ENCODE peak calls at places on chromosomes 4 and X, in five cellular contexts. N, Y, M, L and I are unnamed samples.

GRCh38 chrX:54786972-54787371 is 11.1 kb downstream of the ITIH6 start:
- DNase-seq in N (no peak), Y (peak; percentile 46), M (no peak), L (peak; percentile 21), I (peak; percentile 38)

GRCh38 chr4:75659512-75660031 is 13.6 kb downstream of the G3BP2 start:
- DNase-seq in N (no peak), Y (no peak), M (no peak), L (no peak), I (no peak)

GRCh38 chrX:3451566-3451965 is 105.1 kb upstream of the MXRA5 start:
- DNase-seq in N (no peak), Y (no peak), M (no peak), L (no peak), I (no peak)

GRCh38 chrX:72280210-72280882 is 3.3 kb upstream of the RPS4X start:
- DNase-seq in N (no peak), Y (no peak), M (no peak), L (no peak), I (peak; percentile 93)

GRCh38 chr4:76260571-76260970 is 9.1 kb downstream of the FAM47E start:
- DNase-seq in N (no peak), Y (no peak), M (no peak), L (no peak), I (no peak)

GRCh38 chr4:1563241-1563640 is 120.9 kb downstream of the FAM53A start:
- DNase-seq in N (no peak), Y (no peak), M (no peak), L (no peak), I (no peak)

GRCh38 chr4:11073621-11074051 is 355.1 kb downstream of the HS3ST1 start:
- DNase-seq in N (no peak), Y (no peak), M (no peak), L (peak; percentile 7), I (no peak)

GRCh38 chrX:63428348-63428747 is 77.2 kb upstream of the SPIN4 start:
- DNase-seq in N (no peak), Y (no peak), M (no peak), L (no peak), I (no peak)

GRCh38 chrX:13432376-13432775 is 112.5 kb upstream of the ATXN3L start:
- DNase-seq in N (no peak), Y (no peak), M (no peak), L (no peak), I (peak; percentile 30)

GRCh38 chr4:158750379-158750778 is 18.4 kb upstream of the FNIP2 start:
- DNase-seq in N (no peak), Y (no peak), M (no peak), L (no peak), I (no peak)

GRCh38 chrX:9997524-9997923 is 30.4 kb downstream of the CLDN34 start:
- DNase-seq in N (no peak), Y (peak; percentile 79), M (peak; percentile 61), L (no peak), I (no peak)

GRCh38 chr4:4865705-4866123 is 6.2 kb downstream of the MSX1 start:
- DNase-seq in N (no peak), Y (no peak), M (no peak), L (no peak), I (no peak)

GRCh38 chr4:21625447-21625846 is 323.1 kb downstream of the KCNIP4 start:
- DNase-seq in N (no peak), Y (no peak), M (no peak), L (no peak), I (no peak)

GRCh38 chr4:185880571-185880970 is 68.6 kb upstream of the SORBS2 start:
- DNase-seq in N (no peak), Y (no peak), M (no peak), L (no peak), I (peak; percentile 22)

GRCh38 chrX:46912098-46912672 is at the start of gene JADE3:
- DNase-seq in N (peak; percentile 55), Y (peak; percentile 18), M (peak; percentile 31), L (peak; percentile 81), I (peak; percentile 94)

GRCh38 chr4:151415978-151416377 is 7.0 kb downstream of the FHIP1A start:
- DNase-seq in N (no peak), Y (no peak), M (no peak), L (no peak), I (no peak)

GRCh38 chr4:3645711-3646221 is 113.5 kb upstream of the LRPAP1 start:
- DNase-seq in N (no peak), Y (no peak), M (no peak), L (no peak), I (no peak)

GRCh38 chrX:38236901-38237615 is 16.4 kb upstream of the SRPX start:
- DNase-seq in N (no peak), Y (no peak), M (no peak), L (no peak), I (no peak)

GRCh38 chr4:189177130-189177529 is 763.5 kb upstream of the FRG1 start:
- DNase-seq in N (no peak), Y (no peak), M (no peak), L (no peak), I (no peak)

GRCh38 chr4:54661156-54661555 is 3.4 kb downstream of the KIT start:
- DNase-seq in N (no peak), Y (no peak), M (no peak), L (no peak), I (no peak)

GRCh38 chr4:150229538-150229937 is 151.3 kb downstream of the DCLK2 start:
- DNase-seq in N (no peak), Y (no peak), M (no peak), L (no peak), I (no peak)

GRCh38 chr4:83830138-83830537 is 294.2 kb downstream of the GPAT3 start:
- DNase-seq in N (no peak), Y (no peak), M (no peak), L (no peak), I (peak; percentile 7)

GRCh38 chrX:105822138-105823091 is at the start of gene NRK:
- DNase-seq in N (no peak), Y (no peak), M (no peak), L (peak; percentile 33), I (peak; percentile 45)

GRCh38 chr4:86441175-86441960 is 81.5 kb upstream of the MAPK10 start:
- DNase-seq in N (no peak), Y (no peak), M (peak; percentile 41), L (peak; percentile 50), I (peak; percentile 13)

GRCh38 chrX:18146954-18147353 is 73.7 kb downstream of the BEND2 start:
- DNase-seq in N (peak; percentile 18), Y (peak; percentile 14), M (no peak), L (peak; percentile 44), I (peak; percentile 68)

GRCh38 chrX:153441981-153442380 is 3.9 kb downstream of the TREX2 start:
- DNase-seq in N (no peak), Y (no peak), M (no peak), L (no peak), I (no peak)